ENCODE peak calls at places on chromosomes 4 and X, in seven cellular contexts. Y, R, P, T, X, D and F are unnamed samples.

GRCh38 chr4:47154816-47155370 is 123.5 kb downstream of the GABRB1 start:
- DNase-seq in D (no peak), R (no peak), T (no peak), P (no peak), Y (no peak), X (no peak), F (peak)

GRCh38 chr4:155478336-155478825 is 101.6 kb upstream of the MAP9 start:
- DNase-seq in R (no peak), X (no peak), Y (no peak), D (no peak), P (no peak), T (no peak), F (no peak)

GRCh38 chr4:39502034-39502658 is 25.1 kb downstream of the UGDH start:
- DNase-seq in R (no peak), P (no peak), Y (no peak), T (peak), D (no peak), X (no peak), F (no peak)

GRCh38 chrX:154797006-154797405 is 8.3 kb downstream of the MPP1 start:
- DNase-seq in Y (no peak), P (no peak), R (no peak), X (no peak), T (no peak), D (no peak), F (no peak)

GRCh38 chr4:48896845-48897244 is 9.7 kb downstream of the OCIAD2 start:
- DNase-seq in X (no peak), T (no peak), R (no peak), D (no peak), P (no peak), Y (no peak), F (no peak)

GRCh38 chr4:40388248-40388647 is 53.1 kb downstream of the CHRNA9 start:
- DNase-seq in R (no peak), P (no peak), Y (no peak), X (no peak), D (no peak), T (no peak), F (peak)

GRCh38 chr4:185128272-185129119 is 14.6 kb upstream of the SLC25A4 start:
- DNase-seq in X (peak), T (no peak), D (no peak), P (peak), Y (peak), R (peak), F (peak)

GRCh38 chrX:10414872-10415703 is 205.3 kb downstream of the MID1 start:
- DNase-seq in Y (no peak), P (no peak), R (no peak), D (no peak), X (no peak), T (no peak), F (peak)

GRCh38 chrX:150954951-150955350 is 28.2 kb upstream of the HMGB3 start:
- DNase-seq in X (no peak), D (no peak), T (no peak), P (no peak), Y (no peak), R (no peak), F (no peak)

GRCh38 chr4:52932586-52933482 is 70.7 kb downstream of the RASL11B start:
- DNase-seq in D (no peak), Y (no peak), P (no peak), T (no peak), R (no peak), X (no peak), F (no peak)

GRCh38 chrX:10529344-10529743 is 91.0 kb downstream of the MID1 start:
- DNase-seq in T (no peak), X (no peak), Y (no peak), R (no peak), P (no peak), D (no peak), F (no peak)

GRCh38 chr4:176631611-176632010 is 161.1 kb downstream of the VEGFC start:
- DNase-seq in R (no peak), Y (no peak), T (no peak), P (no peak), D (no peak), X (no peak), F (no peak)

GRCh38 chr4:169307581-169307980 is 36.8 kb upstream of the SH3RF1 start:
- DNase-seq in D (peak), R (no peak), Y (no peak), P (peak), X (no peak), T (no peak), F (no peak)

GRCh38 chr4:110119880-110120279 is 78.5 kb downstream of the ELOVL6 start:
- DNase-seq in P (no peak), R (no peak), D (no peak), Y (no peak), X (no peak), T (no peak), F (no peak)

GRCh38 chr4:140861359-140862181 is 105.4 kb upstream of the TBC1D9 start:
- DNase-seq in X (peak), R (peak), Y (peak), D (peak), P (peak), T (peak), F (peak)

GRCh38 chr4:32117696-32118095 is 1397.5 kb downstream of the PCDH7 start:
- DNase-seq in T (no peak), R (no peak), Y (no peak), X (peak), P (no peak), D (no peak), F (no peak)